ENCODE peak calls at places on chromosomes 5 and 9, in nine cellular contexts. F is foreskin fibroblast, I is psoas muscle, M is kidney, C is Caco-2, P is dorsolateral prefrontal cortex, Q is body of pancreas, L is ascending aorta, W is fibroblast of mammary gland. K is an unnamed sample.

GRCh38 chr5:176737001-176737745 is 73.2 kb upstream of the UNC5A start:
- DNase-seq in P (peak), F (no peak), I (no peak), Q (no peak), M (peak), W (no peak), L (peak), C (peak), K (no peak)

GRCh38 chr5:67010684-67011409 is 185.8 kb downstream of the CD180 start:
- DNase-seq in Q (no peak), F (peak), L (no peak), I (peak), C (no peak), M (no peak), W (peak), P (no peak), K (peak)

GRCh38 chr9:38182321-38182720 is 113.3 kb upstream of the SHB start:
- DNase-seq in W (no peak), C (no peak), I (no peak), Q (peak), P (no peak), M (no peak), L (no peak), F (no peak), K (peak)

GRCh38 chr9:98500337-98500919 is 208.3 kb downstream of the GABBR2 start:
- DNase-seq in W (no peak), L (no peak), C (no peak), I (no peak), F (no peak), P (no peak), M (no peak), Q (no peak), K (no peak)

GRCh38 chr5:177304392-177305119 is 957 bp downstream of the PRELID1 start:
- DNase-seq in W (peak), F (no peak), M (no peak), P (no peak), I (peak), L (no peak), C (peak), Q (no peak), K (peak)

GRCh38 chr5:73459366-73459765 is 10.8 kb upstream of the FOXD1 start:
- DNase-seq in M (no peak), I (no peak), P (no peak), F (no peak), C (no peak), W (no peak), L (no peak), Q (no peak), K (no peak)

GRCh38 chr9:6788175-6789016 is 30.6 kb downstream of the KDM4C start:
- DNase-seq in P (peak), C (peak), M (no peak), Q (peak), F (peak), L (no peak), W (peak), I (no peak), K (peak)

GRCh38 chr9:97845130-97845529 is 7.9 kb upstream of the FOXE1 start:
- DNase-seq in L (no peak), P (no peak), M (no peak), Q (no peak), F (no peak), I (no peak), W (peak), C (no peak), K (no peak)

GRCh38 chr5:123868267-123868666 is 356.3 kb downstream of the CSNK1G3 start:
- DNase-seq in I (no peak), W (no peak), F (no peak), C (no peak), P (no peak), M (no peak), L (no peak), Q (peak), K (no peak)

GRCh38 chr5:78995521-78995920 is 10.4 kb upstream of the ARSB start:
- DNase-seq in Q (no peak), I (no peak), M (no peak), C (no peak), L (no peak), W (no peak), P (no peak), F (no peak), K (no peak)

GRCh38 chr5:167587768-167588167 is 703.7 kb upstream of the WWC1 start:
- DNase-seq in W (peak), I (no peak), Q (peak), P (no peak), C (peak), F (no peak), M (no peak), L (no peak), K (peak)

DNA sequence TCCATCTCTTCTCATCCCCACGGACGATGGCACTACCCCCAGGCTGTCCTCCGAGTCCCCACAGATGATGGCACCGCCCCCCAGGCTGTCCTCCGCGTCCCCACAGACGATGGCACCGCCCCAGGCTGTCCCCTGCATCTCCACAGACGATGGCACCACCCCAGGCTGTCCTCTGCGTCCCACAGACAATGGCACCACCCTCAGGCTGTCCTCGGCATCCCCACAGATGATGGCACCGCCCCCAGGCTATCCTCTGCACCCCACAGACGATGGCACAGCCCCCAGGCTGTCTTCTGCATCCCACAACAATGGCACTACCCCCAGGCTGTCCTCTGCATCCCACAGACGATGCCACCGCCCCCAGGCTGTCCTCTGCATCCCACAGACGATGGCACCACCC is 57.4 kb upstream of the PTCH1 start:
- DNase-seq in M (no peak), P (no peak), W (no peak), C (no peak), I (no peak), L (no peak), Q (peak), F (no peak), K (no peak)
- TF ChIP-seq CTCF in M (no peak), P (peak), W (no peak), C (no peak), I (no peak), L (no peak), Q (no peak), F (no peak), K (no peak)

GRCh38 chr5:56088431-56088949 is 93.7 kb upstream of the IL6ST start:
- DNase-seq in L (peak), M (no peak), I (no peak), W (peak), C (no peak), F (no peak), Q (no peak), P (no peak), K (no peak)
- H3K4me3 ChIP-seq in L (no peak), M (no peak), I (no peak), W (no peak), C (no peak), F (no peak), Q (no peak), P (no peak), K (no peak)

DNA sequence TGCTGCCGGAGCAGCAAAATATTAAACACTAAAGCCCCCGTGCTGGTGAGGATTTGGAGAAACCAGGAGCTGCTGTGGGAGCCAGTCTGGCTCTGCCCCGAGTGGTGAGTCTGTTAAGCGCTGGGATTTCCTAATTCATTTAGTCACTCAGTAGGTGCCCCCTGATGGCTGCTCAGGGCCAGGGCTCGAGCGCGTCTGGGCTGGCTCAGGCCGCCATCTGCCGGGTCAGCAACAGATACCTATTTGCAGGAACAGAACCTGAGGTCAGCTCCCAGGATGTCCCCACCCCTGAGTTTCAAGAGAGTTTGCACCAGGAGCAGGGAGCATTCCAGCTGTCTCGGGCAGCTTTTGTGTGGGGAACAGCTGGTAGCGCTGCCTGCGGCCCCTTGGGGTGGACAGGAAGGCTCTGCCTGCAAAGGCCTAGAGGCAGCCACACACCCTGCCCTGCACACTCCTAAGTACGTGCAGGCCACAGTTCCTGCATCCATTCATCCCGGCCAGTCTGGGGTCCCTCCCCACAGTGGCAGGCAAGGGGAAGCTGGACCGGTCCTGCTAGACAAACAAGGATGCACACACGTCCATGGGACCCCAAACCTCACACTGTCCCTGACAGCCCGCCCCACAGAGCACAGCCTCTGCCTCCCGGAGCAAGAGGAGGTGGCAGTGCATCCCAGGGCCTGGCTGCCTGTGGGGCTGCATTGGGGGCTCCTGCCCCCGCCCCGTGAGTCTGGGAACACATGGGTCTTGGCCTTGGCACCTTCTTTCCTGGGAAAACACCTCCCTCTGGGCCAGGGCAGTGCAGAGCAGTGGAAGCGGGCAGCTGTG is 83.7 kb downstream of the ADAMTS2 start:
- DNase-seq in P (peak), W (peak), F (peak), C (peak), Q (no peak), L (peak), I (peak), M (peak), K (no peak)
- TF ChIP-seq CTCF in P (peak), W (peak), F (peak), C (peak), Q (no peak), L (no peak), I (peak), M (no peak), K (no peak)

GRCh38 chr5:74633710-74634109 is 6.8 kb downstream of the ENC1 start:
- DNase-seq in P (no peak), L (no peak), M (no peak), W (no peak), F (no peak), C (no peak), Q (no peak), I (no peak), K (no peak)

GRCh38 chr5:74632947-74633356 is 7.6 kb downstream of the ENC1 start:
- DNase-seq in C (peak), P (no peak), W (peak), Q (no peak), M (no peak), I (no peak), L (no peak), F (peak), K (peak)

GRCh38 chr5:74629326-74629725 is 11.2 kb downstream of the ENC1 start:
- DNase-seq in L (no peak), P (no peak), Q (no peak), W (no peak), I (no peak), F (no peak), M (no peak), C (no peak), K (no peak)

GRCh38 chr5:74630387-74631087 is 10.0 kb downstream of the ENC1 start:
- DNase-seq in Q (no peak), M (no peak), W (peak), I (no peak), L (no peak), P (no peak), C (no peak), F (peak), K (peak)

GRCh38 chr5:74631088-74631960 is 9.2 kb downstream of the ENC1 start:
- DNase-seq in I (no peak), P (no peak), Q (no peak), C (no peak), M (no peak), F (peak), L (no peak), W (peak), K (peak)
- H3K4me3 ChIP-seq in I (no peak), P (peak), Q (no peak), C (no peak), M (no peak), F (no peak), L (no peak), W (no peak), K (no peak)

DNA sequence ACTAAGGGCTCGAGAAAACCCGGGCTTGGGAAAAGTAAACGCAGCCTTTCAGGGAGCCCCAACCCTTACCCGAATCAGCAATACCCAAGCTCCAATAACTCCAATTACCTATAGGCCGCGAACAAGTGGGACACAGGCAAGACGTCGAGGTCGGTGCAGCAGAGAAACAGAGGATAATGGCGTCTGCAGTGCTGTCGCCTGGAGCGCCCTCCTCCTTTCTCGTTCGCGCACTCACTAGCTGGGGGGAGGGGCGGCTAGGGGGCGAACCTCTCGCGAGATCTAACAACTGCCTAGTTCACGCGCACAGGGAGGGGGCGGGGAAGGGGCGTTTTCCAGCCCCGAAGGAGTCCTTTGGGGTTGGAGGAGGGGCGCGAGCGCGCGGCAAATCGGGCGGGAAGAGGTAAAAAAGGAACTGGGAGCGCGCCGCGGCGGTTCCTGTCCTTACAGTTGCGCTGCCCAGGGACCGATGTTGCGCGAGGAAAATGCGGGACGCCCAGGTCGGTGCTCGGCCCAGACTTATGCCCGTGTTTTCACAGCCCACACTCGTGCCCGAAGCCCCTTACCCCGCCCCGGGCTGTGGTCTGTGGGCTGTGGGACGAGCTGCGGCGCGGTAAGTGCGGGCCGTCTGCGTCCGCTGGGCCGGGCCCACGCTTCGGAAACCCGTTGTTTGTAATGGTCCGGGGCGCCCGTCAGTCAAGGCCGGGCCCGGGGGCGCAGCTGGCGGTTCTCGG is at the start of gene RMI1:
- DNase-seq in P (peak), W (peak), M (peak), L (peak), C (peak), F (peak), I (peak), Q (peak), K (peak)
- TF ChIP-seq CTCF in P (peak), W (no peak), M (no peak), L (no peak), C (no peak), F (no peak), I (no peak), Q (peak), K (peak)

DNA sequence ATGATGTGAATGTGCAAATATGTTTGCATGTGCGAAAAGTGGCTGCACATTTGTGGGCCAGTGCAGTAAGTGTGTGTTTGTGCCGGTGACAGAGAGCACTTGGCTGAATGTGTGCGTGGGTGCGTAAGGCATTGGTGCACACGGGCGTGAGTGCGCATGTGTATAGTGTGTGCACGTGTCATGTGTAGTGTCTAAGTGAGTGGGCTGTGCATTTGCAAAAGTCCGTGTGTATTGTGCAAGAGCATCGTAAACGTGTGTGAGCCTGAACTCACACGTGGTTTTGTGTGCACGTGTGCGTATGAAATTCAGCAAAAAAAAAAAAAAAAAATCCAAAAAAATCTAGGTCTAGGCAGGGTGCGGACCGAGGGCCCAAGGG is 6.5 kb upstream of the EBF1 start:
- DNase-seq in Q (no peak), M (no peak), P (no peak), F (no peak), W (peak), C (no peak), I (no peak), L (no peak), K (peak)
- H3K4me3 ChIP-seq in Q (no peak), M (peak), P (peak), F (peak), W (peak), C (no peak), I (peak), L (peak), K (no peak)

DNA sequence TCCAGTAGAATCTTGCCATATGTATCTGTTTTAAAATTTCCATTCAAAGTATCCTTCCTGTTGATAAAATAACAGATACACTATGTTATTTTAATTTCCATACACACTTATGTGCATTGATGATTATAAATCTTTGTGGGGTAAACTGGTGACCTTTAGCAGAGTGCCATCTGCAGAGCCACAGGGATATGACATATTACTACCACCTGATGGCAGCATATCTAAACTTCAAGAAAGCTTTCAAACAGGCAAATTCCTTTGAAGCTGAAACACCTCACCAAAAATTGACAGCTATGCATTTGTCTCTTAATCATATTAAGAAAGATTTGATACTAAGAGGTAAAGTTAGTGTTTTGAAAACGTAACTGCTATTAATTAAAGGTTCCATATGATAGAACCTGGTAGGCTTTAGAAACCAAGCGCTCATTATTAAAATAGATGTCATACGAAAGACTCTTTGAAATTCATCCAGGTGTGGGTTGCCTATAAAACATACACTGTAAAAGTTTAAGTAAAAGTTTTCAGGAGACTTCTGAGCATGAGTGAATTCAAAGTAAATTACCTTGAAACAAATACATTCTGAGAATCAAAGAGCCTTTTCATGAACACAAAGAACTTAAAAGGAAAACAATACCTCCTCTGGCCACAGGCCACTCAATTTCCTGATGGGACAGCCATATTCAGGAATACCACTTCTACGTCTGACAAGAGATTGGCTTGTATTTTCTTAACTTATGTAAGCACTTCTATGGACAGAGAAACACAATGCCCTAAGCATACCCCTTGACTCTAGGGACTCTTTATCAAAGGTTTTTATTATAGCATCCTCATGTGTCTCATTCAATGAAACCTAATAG is 93.3 kb downstream of the KIAA0825 start:
- DNase-seq in P (no peak), M (no peak), F (no peak), C (no peak), W (peak), L (no peak), I (no peak), Q (no peak), K (peak)
- TF ChIP-seq CTCF in P (peak), M (peak), F (peak), C (peak), W (peak), L (no peak), I (peak), Q (peak), K (peak)

DNA sequence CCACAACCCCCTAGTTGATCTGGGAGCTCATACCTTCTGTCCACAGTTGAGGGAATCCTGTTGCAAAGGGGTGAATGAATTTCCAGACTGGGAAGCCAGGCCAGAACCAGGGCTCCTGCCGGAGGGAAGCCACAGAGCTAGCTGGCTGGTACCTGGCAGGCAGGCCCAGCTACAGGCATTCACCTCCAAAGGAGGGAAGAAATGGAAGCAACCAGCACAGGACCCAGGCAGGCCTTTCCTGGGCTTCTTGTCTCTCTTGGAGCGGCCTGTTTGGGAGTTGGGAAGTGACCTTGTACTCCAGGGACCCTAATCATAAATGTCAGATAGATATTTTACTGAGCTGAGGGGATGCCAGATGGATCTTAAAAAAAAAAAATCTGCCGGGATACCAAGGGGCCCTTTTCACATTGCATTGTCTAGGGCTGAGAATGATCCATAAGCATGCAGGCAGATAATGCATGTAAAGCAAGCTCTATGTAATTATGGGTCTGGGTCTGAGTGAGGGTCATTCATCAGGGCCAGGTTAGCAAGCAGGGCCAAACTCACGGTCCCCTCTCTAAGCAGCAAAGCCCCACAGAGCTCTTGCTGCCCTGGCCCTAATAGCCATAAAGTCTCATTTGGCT is 8.4 kb downstream of the NR2F1 start:
- DNase-seq in Q (no peak), I (no peak), M (no peak), F (no peak), L (no peak), W (no peak), C (no peak), P (no peak), K (no peak)
- H3K4me3 ChIP-seq in Q (no peak), I (no peak), M (peak), F (no peak), L (no peak), W (no peak), C (no peak), P (peak), K (no peak)

GRCh38 chr5:99702565-99702964 is 773.8 kb upstream of the CHD1 start:
- DNase-seq in F (no peak), W (no peak), C (no peak), I (no peak), M (no peak), L (no peak), Q (no peak), P (no peak), K (peak)
- TF ChIP-seq CTCF in F (no peak), W (no peak), C (no peak), I (no peak), M (no peak), L (no peak), Q (no peak), P (no peak), K (no peak)

K was measured in epithelial cell of esophagus.